ENCODE peak calls at places on chromosomes 6 and 20, in four cellular contexts. O is HepG2, A is K562, B is GM12878. P is an unnamed sample.

GRCh38 chr6:142187209-142187608 is 40.1 kb downstream of the VTA1 start:
- DNase-seq in O (no peak), B (no peak), A (no peak), P (no peak)

GRCh38 chr20:34753706-34754461 is 49.7 kb downstream of the TP53INP2 start:
- DNase-seq in B (no peak), O (no peak), A (no peak), P (no peak)

GRCh38 chr20:48789185-48789668 is 38.6 kb downstream of the PREX1 start:
- DNase-seq in B (no peak), A (no peak), O (no peak), P (no peak)

GRCh38 chr20:36745234-36745926 is 510 bp downstream of the NDRG3 start:
- DNase-seq in A (no peak), O (peak), B (no peak), P (no peak)

GRCh38 chr6:114096553-114097172 is 125.7 kb upstream of the HDAC2 start:
- DNase-seq in A (peak), O (peak), B (no peak), P (no peak)

GRCh38 chr6:163420315-163420667 is 5.8 kb downstream of the QKI start:
- DNase-seq in B (no peak), A (no peak), O (no peak), P (no peak)

GRCh38 chr20:56151834-56152233 is 96.7 kb upstream of the MC3R start:
- DNase-seq in B (no peak), O (no peak), A (no peak), P (no peak)

GRCh38 chr6:167679137-167679736 is 147.5 kb upstream of the AFDN start:
- DNase-seq in A (no peak), O (no peak), B (no peak), P (no peak)

GRCh38 chr6:53161481-53162009 is 12.9 kb upstream of the GCM1 start:
- DNase-seq in O (no peak), B (no peak), A (no peak), P (no peak)

GRCh38 chr6:33147807-33148666 is 44.2 kb downstream of the COL11A2 start:
- DNase-seq in A (peak), B (no peak), O (peak), P (no peak)

GRCh38 chr6:8435845-8436168 is 462 bp upstream of the SLC35B3 start:
- DNase-seq in A (no peak), O (no peak), B (no peak), P (no peak)

GRCh38 chr6:91490672-91491071 is 903.8 kb upstream of the MAP3K7 start:
- DNase-seq in A (no peak), B (no peak), O (no peak), P (no peak)

GRCh38 chr6:163120223-163120622 is 294.3 kb upstream of the QKI start:
- DNase-seq in A (no peak), O (peak), B (no peak), P (peak)

GRCh38 chr6:3738381-3739131 is 13.0 kb downstream of the PXDC1 start:
- DNase-seq in B (no peak), O (no peak), A (no peak), P (no peak)

GRCh38 chr6:10248378-10248843 is 166.5 kb downstream of the TFAP2A start:
- DNase-seq in B (no peak), O (no peak), A (no peak), P (peak)

GRCh38 chr6:29651413-29652197 is 5.3 kb upstream of the MOG start:
- DNase-seq in O (peak), B (no peak), A (peak), P (no peak)

GRCh38 chr6:3013901-3014674 is 14.4 kb downstream of the NQO2 start:
- DNase-seq in O (no peak), A (no peak), B (no peak), P (no peak)

GRCh38 chr6:121093928-121094327 is 240.4 kb downstream of the TBC1D32 start:
- DNase-seq in B (no peak), O (no peak), A (no peak), P (no peak)

GRCh38 chr20:6162239-6162638 is 39.4 kb upstream of the FERMT1 start:
- DNase-seq in O (no peak), B (no peak), A (no peak), P (no peak)

GRCh38 chr6:116557863-116558262 is 4.3 kb downstream of the CALHM4 start:
- DNase-seq in O (peak), A (no peak), B (no peak), P (no peak)

GRCh38 chr20:62702886-62703852 is 5.5 kb upstream of the NTSR1 start:
- DNase-seq in O (peak), A (peak), B (no peak), P (no peak)

GRCh38 chr6:69286341-69286740 is 510.5 kb downstream of the LMBRD1 start:
- DNase-seq in B (no peak), A (no peak), O (no peak), P (no peak)

GRCh38 chr6:25250878-25251277 is 28.3 kb upstream of the CARMIL1 start:
- DNase-seq in B (peak), O (no peak), A (no peak), P (no peak)

GRCh38 chr6:131792091-131792496 is 15.7 kb upstream of the ENPP1 start:
- DNase-seq in O (peak), B (no peak), A (no peak), P (no peak)

GRCh38 chr6:56339524-56339923 is 92.1 kb upstream of the COL21A1 start:
- DNase-seq in A (no peak), B (no peak), O (no peak), P (no peak)

GRCh38 chr6:33174784-33175183 is 17.5 kb downstream of the COL11A2 start:
- DNase-seq in O (no peak), B (no peak), A (no peak), P (no peak)

GRCh38 chr20:47189060-47189459 is 167.4 kb downstream of the ZMYND8 start:
- DNase-seq in O (no peak), A (no peak), B (no peak), P (no peak)

GRCh38 chr6:6712258-6712978 is 123.9 kb downstream of the LY86 start:
- DNase-seq in B (no peak), O (peak), A (peak), P (no peak)

GRCh38 chr6:127190552-127190951 is 72.1 kb downstream of the RSPO3 start:
- DNase-seq in B (no peak), O (no peak), A (peak), P (no peak)

GRCh38 chr6:137160763-137161162 is 12.7 kb downstream of the IL22RA2 start:
- DNase-seq in A (no peak), O (no peak), B (no peak), P (no peak)

GRCh38 chr6:17705428-17705777 is 1.3 kb downstream of the NUP153 start:
- DNase-seq in B (no peak), O (peak), A (peak), P (no peak)

GRCh38 chr6:131660195-131660594 is 23.1 kb downstream of the ENPP3 start:
- DNase-seq in A (no peak), B (no peak), O (no peak), P (no peak)

GRCh38 chr6:166343157-166343502 is 785 bp upstream of the SFT2D1 start:
- DNase-seq in B (peak), A (no peak), O (peak), P (no peak)

GRCh38 chr20:63651942-63652191 is 1.4 kb downstream of the STMN3 start:
- DNase-seq in O (no peak), B (no peak), A (peak), P (no peak)

GRCh38 chr6:26524722-26525360 is 13.3 kb upstream of the HMGN4 start:
- DNase-seq in B (no peak), A (no peak), O (no peak), P (no peak)

GRCh38 chr6:157579467-157580031 is 198.6 kb downstream of the ZDHHC14 start:
- DNase-seq in A (no peak), B (no peak), O (no peak), P (no peak)

GRCh38 chr20:50759678-50760077 is 28.3 kb downstream of the PARD6B start:
- DNase-seq in B (no peak), A (no peak), O (no peak), P (no peak)

GRCh38 chr20:34629342-34629741 is 47.5 kb downstream of the PIGU start:
- DNase-seq in O (no peak), B (no peak), A (no peak), P (no peak)

DNA sequence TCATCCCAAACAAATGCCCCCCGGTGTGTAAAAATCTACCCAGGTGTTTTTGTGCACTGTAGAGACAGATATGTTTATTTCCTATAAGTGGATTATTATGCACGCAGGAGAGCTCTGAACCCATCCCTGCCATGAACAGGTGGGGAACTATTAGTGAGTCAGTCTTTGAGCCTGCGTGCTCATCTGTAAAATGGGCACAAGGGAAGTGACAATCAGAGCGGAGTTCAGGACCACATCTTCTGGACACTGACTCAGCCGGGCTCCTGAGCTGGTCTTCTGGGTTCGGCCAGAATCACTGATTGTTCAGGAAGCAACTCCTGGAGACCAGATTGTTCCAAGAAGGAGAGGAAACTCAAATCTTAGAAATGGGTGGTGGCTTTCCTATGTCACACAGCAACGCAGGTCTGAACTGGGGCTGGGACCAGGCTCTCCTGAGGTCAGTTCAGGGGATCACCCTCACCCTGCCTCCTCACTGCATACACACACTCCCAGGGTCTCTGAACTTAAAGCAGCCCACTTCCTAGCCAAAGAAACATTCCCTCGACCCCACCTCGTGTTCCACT is 27.3 kb upstream of the TGM2 start:
- DNase-seq in B (no peak), A (no peak), O (no peak), P (no peak)
- TF ChIP-seq ESRRA in B (no peak), A (no peak), O (no peak), P (no peak)

GRCh38 chr6:139334791-139335446 is 39.5 kb downstream of the CITED2 start:
- DNase-seq in A (no peak), O (no peak), B (no peak), P (no peak)
- TF ChIP-seq USF2 in A (no peak), O (no peak), B (no peak), P (no peak)

DNA sequence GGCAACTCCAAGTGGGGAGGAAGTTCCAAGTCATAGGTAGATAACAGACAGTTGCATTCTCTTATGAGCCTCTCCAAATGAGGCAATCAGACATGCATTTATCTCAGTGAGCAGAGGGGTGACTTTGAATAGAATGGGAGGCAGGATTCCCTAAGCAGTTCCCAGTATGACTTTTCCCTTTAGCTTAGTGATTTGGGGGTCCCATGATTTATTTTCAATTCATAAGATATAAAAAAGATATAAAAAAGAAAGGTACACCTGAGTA is 823 bp upstream of the UFL1 start:
- DNase-seq in B (no peak), A (no peak), O (no peak), P (no peak)
- TF ChIP-seq TCF7 in B (no peak), A (no peak), O (no peak), P (no peak)

DNA sequence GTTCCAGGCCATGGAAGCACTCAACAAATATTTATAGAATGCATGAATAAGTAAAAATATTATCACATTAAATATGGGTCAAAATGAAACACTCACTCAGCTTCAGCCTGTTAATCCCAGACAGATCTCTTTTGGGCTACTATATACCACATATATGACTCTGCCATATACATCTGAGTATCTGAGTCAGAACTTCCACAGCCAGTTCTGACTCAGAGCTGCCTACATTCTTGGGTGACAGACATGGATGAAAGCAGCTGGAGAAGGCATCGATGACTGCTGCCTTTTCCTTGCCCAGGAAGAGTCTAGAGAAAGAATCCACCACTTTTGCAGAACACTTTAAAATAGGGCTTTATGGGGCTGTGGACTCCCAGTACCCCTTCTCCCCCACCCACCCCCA is 11.5 kb upstream of the PDYN start:
- DNase-seq in A (no peak), B (no peak), O (no peak), P (no peak)
- TF ChIP-seq ESRRA in A (no peak), B (no peak), O (no peak), P (no peak)

GRCh38 chr6:21586760-21587181 is 6.8 kb upstream of the SOX4 start:
- DNase-seq in B (no peak), O (no peak), A (no peak), P (no peak)

GRCh38 chr6:21586300-21586699 is 7.3 kb upstream of the SOX4 start:
- DNase-seq in O (no peak), B (no peak), A (no peak), P (no peak)

GRCh38 chr6:21587182-21587924 is 6.2 kb upstream of the SOX4 start:
- DNase-seq in O (peak), A (no peak), B (no peak), P (peak)

GRCh38 chr6:21588812-21589811 is 4.4 kb upstream of the SOX4 start:
- DNase-seq in B (no peak), O (peak), A (peak), P (peak)

GRCh38 chr6:21587925-21588811 is 5.4 kb upstream of the SOX4 start:
- DNase-seq in O (peak), A (no peak), B (no peak), P (peak)
- TF ChIP-seq USF2 in O (no peak), A (no peak), B (no peak), P (no peak)

DNA sequence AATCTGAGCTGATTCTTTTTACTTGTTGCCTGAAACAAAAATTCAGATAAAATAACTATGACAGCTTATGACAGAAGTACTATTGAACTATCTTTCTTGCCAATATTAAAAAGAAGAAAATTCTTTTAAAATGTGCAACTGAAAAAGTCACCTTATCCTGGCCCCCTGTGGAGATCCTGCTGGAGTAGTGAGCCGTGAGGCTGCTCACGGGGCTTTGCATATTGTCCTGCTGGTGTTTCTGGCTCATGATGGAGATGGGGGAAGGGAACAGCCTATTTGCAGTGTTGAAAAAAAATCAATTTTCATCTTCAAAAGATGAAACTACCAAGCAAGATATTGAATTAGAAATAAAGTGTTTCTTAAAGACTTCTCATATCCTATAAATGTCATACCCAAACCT is 216.0 kb downstream of the SAMD5 start:
- DNase-seq in A (no peak), O (no peak), B (no peak), P (peak)
- TF ChIP-seq TCF7 in A (no peak), O (no peak), B (no peak), P (no peak)